ENCODE peak calls at places on chromosomes 7 and 10, in five cellular contexts. N, K, L, C and S are unnamed samples. For H3K9me3, the result is how much of the 10 kb centered on the place peaks cover.

GRCh38 chr7:38000272-38000671 is 79.8 kb downstream of the EPDR1 start:
- DNase-seq in L (no peak), C (peak), N (no peak), K (no peak), S (no peak)

GRCh38 chr7:139775829-139776266 is 1.9 kb downstream of the HIPK2 start:
- DNase-seq in L (peak), N (peak), K (peak), C (peak), S (no peak)

GRCh38 chr7:82760831-82761230 is 317.3 kb upstream of the CACNA2D1 start:
- DNase-seq in C (no peak), N (peak), L (no peak), K (no peak), S (no peak)

GRCh38 chr10:93859049-93859655 is 34.6 kb upstream of the SLC35G1 start:
- DNase-seq in K (peak), N (no peak), L (no peak), C (peak), S (no peak)

GRCh38 chr7:81264116-81264515 is 345.3 kb upstream of the SEMA3C start:
- DNase-seq in K (peak), N (no peak), L (no peak), C (no peak), S (no peak)

GRCh38 chr7:41491313-41491712 is 211.6 kb downstream of the INHBA start:
- DNase-seq in N (no peak), L (no peak), K (no peak), C (no peak), S (no peak)

GRCh38 chr7:10225265-10225664 is 748.4 kb upstream of the PHF14 start:
- DNase-seq in C (no peak), L (no peak), N (no peak), K (peak), S (no peak)

GRCh38 chr7:133207687-133208086 is 45.2 kb upstream of the EXOC4 start:
- DNase-seq in K (no peak), L (no peak), C (peak), N (no peak), S (no peak)

GRCh38 chr10:124864421-124865193 is 63.0 kb downstream of the ABRAXAS2 start:
- DNase-seq in K (no peak), L (peak), N (peak), C (peak), S (no peak)

GRCh38 chr10:33638401-33638800 is 303.9 kb upstream of the NRP1 start:
- DNase-seq in C (no peak), N (no peak), L (no peak), K (no peak), S (no peak)

GRCh38 chr7:67423058-67423457 is 426.4 kb downstream of the TYW1 start:
- DNase-seq in C (no peak), L (no peak), N (no peak), K (no peak), S (no peak)

GRCh38 chr7:41886257-41886905 is 183.5 kb upstream of the INHBA start:
- DNase-seq in C (peak), L (peak), K (no peak), N (no peak), S (no peak)

GRCh38 chr7:29637374-29637773 is 73.7 kb downstream of the PRR15 start:
- DNase-seq in C (no peak), K (no peak), L (no peak), N (no peak), S (no peak)

GRCh38 chr10:62636825-62637248 is 167.7 kb upstream of the ADO start:
- DNase-seq in K (no peak), L (no peak), C (no peak), N (no peak), S (no peak)

GRCh38 chr10:97336446-97336845 is 1.9 kb upstream of the FRAT2 start:
- DNase-seq in N (no peak), K (no peak), L (no peak), C (peak), S (no peak)

GRCh38 chr10:12934777-12935176 is 66.7 kb downstream of the CCDC3 start:
- DNase-seq in C (peak), N (no peak), L (no peak), K (no peak), S (no peak)

GRCh38 chr10:120966657-120967045 is 115.5 kb downstream of the WDR11 start:
- DNase-seq in N (no peak), K (no peak), L (no peak), C (no peak), S (no peak)

GRCh38 chr10:125411724-125412123 is 251.4 kb upstream of the CTBP2 start:
- DNase-seq in N (no peak), L (no peak), C (peak), K (peak), S (no peak)

GRCh38 chr7:108431099-108431498 is 25.1 kb downstream of the NRCAM start:
- DNase-seq in L (no peak), N (no peak), K (no peak), C (no peak), S (no peak)
- H3K9me3 ChIP-seq in L (under half), N (under half), K (under half), C (under half), S (under half)

GRCh38 chr7:76998263-76998666 is 33.9 kb downstream of the SPDYE17 start:
- DNase-seq in N (no peak), K (no peak), L (no peak), C (no peak), S (no peak)
- H3K27ac ChIP-seq in N (no peak), K (no peak), L (no peak), C (no peak), S (no peak)

DNA sequence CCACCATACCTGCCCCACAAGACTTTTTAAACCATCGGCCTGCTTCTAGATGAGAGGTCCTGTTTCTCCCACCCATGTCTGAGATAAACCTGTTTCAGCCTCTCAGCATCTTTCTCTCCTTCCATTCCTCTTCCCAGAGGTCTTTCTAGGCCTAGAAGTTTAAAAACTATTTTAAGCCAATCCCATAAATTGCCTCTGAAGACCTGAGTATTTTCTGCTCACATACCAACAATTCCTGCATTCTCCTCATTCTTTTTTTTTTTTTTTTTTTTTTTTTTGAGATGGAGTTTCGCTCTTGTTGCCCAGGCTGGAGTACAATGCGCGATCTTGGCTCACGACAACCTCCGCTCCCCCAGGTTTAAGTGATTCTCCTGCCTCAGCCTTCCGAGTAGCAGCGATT is 262.9 kb upstream of the AUTS2 start:
- DNase-seq in C (no peak), N (no peak), L (no peak), K (no peak), S (no peak)
- H3K9me3 ChIP-seq in C (under half), N (under half), L (under half), K (under half), S (under half)

DNA sequence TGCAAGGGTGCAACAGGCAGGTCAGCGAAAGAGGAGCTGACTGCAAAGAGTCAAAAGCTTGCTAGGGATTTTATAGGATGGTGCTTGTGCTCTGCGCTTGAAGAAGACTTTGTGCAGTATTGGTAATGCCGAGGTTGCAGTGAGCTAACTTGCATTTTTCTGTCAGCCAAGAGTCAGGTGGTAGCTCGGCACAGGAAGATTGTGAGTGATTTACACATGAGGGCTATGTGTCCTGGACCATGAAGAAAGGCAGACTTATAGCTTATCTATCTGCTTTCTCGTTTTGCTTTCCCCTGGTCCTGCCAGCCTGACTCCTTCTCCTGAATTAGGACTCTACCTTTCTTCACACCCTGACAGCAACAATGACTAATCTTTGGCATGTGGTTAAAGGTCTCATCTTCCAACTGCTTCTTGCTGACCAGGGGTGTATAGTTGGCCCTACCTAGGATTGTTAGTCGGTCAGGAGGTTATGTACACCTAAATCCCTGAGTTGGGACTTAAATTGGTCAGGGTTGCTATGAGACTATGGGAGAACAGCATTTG is 4.1 kb upstream of the SYPL1 start:
- DNase-seq in L (no peak), C (no peak), K (no peak), N (no peak), S (no peak)
- H3K27ac ChIP-seq in L (peak), C (no peak), K (no peak), N (no peak), S (no peak)

GRCh38 chr10:130958981-130959751 is 352.4 kb downstream of the TCERG1L start:
- DNase-seq in C (no peak), L (no peak), K (no peak), N (no peak), S (no peak)

GRCh38 chr10:130954326-130954905 is 357.1 kb downstream of the TCERG1L start:
- DNase-seq in L (no peak), C (no peak), N (no peak), K (no peak), S (no peak)

GRCh38 chr10:130957423-130957822 is 354.1 kb downstream of the TCERG1L start:
- DNase-seq in L (no peak), K (no peak), C (no peak), N (no peak), S (no peak)

GRCh38 chr10:130957978-130958377 is 353.5 kb downstream of the TCERG1L start:
- DNase-seq in C (no peak), N (no peak), L (no peak), K (no peak), S (no peak)

GRCh38 chr10:130956251-130956650 is 355.3 kb downstream of the TCERG1L start:
- DNase-seq in N (peak), K (no peak), L (no peak), C (no peak), S (no peak)
- H3K9me3 ChIP-seq in N (under half), K (under half), L (under half), C (under half), S (under half)

DNA sequence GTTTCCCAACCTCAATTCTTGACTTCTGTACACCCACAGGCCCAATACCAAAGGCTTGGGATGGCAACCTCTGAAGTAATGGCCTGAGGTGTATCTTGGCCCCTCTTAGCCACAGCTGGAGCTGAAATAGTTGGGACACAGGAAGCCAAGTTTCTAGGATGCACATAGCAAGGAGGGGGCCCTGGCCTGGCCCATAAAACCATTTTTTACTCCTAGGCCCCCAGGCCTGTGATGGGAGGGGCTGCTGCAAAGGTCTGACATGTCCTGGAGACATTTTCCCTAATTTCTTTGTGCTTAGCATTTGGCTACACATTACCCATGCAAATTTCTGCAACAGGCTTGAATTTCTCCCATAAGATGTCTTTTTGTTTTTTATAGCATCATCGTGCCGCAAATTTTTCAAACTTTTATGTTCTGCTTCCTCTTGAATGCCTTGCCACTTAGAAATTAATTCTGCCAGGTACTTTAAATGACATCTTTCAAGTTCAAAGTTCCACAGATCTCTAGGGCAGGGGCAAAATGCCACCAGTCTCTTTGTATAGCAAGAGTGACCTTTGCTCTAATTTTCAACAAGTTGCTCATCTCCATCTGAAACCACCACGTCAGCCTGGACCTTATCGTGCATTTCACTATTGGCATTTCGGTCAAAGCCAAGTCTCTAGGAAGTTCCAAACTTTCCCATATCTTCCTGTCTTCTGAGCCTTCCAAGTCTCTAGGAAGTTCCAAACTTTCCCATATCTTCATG is 490.8 kb downstream of the IPMK start:
- DNase-seq in C (no peak), N (no peak), K (no peak), L (no peak), S (no peak)
- H3K27ac ChIP-seq in C (no peak), N (no peak), K (no peak), L (no peak), S (no peak)

DNA sequence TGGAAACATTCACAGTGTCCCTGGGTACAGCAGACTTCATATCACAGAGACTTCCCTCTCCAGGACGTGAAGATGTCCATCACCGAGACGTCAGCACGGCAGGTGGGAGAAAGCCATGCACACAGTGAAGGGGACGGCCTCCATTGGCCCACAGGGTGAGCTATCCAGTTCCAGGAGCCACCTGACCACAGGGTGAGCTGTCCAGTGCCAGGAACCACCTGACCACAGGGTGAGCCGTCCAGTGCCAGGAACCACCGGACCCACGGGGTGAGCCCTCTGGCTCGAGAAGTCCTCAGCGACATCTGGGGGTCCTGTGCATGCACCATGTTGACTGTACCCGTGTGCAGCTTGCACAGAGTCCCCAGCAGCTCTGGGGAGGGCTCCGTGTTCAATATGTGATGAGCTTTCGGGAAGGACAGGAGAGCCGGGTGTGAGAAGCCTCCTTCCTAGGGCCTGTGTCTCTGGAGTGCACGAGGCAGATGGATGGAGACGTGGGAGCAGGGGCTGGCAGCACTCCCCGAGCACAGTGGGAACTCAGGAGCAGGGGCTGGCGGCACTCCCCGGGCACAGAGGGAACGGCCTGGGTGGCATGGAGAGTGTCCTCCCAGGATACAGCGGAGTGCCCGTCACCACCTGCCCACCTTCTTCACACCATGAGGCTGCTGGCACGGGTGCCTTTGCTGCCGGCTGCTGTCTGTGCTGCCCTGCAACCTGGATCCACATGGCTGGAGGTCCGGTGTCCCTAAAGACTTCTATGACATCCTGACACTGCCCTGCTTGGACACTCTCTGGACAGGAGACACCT is 616.2 kb downstream of the DNAJB6 start:
- DNase-seq in L (no peak), C (no peak), N (no peak), K (no peak), S (no peak)
- H3K9me3 ChIP-seq in L (under half), C (under half), N (under half), K (under half), S (under half)

DNA sequence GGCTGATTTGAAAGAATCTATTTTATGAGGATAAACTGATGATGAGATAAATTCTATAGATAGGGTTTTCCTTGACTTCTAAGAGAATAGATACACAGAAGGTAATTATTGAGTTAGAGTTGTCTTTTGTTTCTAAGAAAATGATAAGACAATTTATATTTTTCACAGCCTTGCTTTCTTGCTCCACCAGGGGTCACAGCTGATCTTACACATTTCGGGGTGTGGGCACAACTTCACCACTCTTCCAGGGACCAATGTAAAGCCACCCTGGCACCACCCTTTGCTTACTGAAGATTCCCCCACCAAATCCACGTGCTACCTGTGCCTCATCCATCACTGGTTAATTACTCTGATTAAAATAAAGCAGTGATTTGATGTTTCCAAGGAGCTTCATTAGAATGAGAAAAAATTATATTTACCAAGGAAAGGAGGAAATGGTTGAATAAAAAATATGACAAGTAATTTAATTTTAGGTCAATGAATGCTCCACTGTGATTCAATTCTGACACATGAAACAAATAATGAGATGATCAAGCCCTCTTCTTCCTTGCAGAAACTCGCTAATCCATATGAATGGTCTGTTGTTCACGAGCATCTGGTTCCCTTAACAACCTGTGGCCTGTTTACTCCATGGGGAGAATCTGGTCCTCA is 177.3 kb upstream of the TNS3 start:
- DNase-seq in C (peak), K (no peak), N (no peak), L (no peak), S (no peak)
- H3K27ac ChIP-seq in C (peak), K (no peak), N (no peak), L (peak), S (no peak)

DNA sequence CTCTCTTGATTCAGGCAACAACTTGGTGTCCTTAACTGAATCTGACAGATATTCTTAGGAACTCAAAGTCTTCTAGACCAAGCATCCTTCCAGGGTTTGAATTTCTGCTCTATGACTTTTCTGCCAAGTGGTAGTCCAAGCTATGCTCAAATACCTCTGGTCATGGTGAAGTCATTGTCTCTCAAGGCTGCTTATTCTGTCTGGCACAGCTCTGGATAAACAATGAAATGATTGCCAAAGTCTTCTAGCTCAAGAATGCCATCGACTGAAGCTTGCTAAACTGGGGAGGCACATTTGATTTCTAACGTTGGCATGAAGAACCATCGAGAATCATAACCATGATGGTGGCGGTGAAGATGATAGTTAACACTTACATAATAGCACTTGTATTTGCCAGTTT is 116.2 kb upstream of the MKX start:
- DNase-seq in L (no peak), K (no peak), C (peak), N (no peak), S (no peak)
- H3K9me3 ChIP-seq in L (under half), K (under half), C (under half), N (under half), S (under half)